ENCODE peak calls at places on chromosomes 6 and 20, in nine cellular contexts. A is OCI-LY7, Q is left ventricle myocardium inferior, L is A549, Z is lower lobe of right lung, V is fibroblast of lung, S is AG04449, C is hepatocyte, D is tibial nerve. X is an unnamed sample.
A peak's percentile ranks its signal among the peaks of the same experiment; 100 is the strongest.

GRCh38 chr6:149201068-149201655 is 116.3 kb upstream of the TAB2 start:
- DNase-seq in C (no peak), Z (no peak), V (no peak), A (no peak), Q (no peak), D (no peak), L (no peak), S (no peak), X (no peak)

GRCh38 chr20:63854069-63854765 is 7.1 kb upstream of the ABHD16B start:
- DNase-seq in C (no peak), V (peak; percentile 37), L (no peak), D (no peak), S (no peak), Q (no peak), A (no peak), Z (no peak), X (peak; percentile 72)

GRCh38 chr20:40860487-40860902 is 168.1 kb upstream of the TOP1 start:
- DNase-seq in D (no peak), C (peak; percentile 14), S (no peak), A (no peak), Q (no peak), L (no peak), V (peak; percentile 86), Z (no peak), X (no peak)

GRCh38 chr20:24677626-24678328 is 208.3 kb downstream of the SYNDIG1 start:
- DNase-seq in L (no peak), Q (no peak), A (no peak), D (no peak), C (peak; percentile 19), Z (no peak), S (no peak), V (no peak), X (no peak)

GRCh38 chr6:4801491-4802118 is 25.4 kb downstream of the CDYL start:
- DNase-seq in D (no peak), A (no peak), V (no peak), S (no peak), L (no peak), Q (no peak), C (no peak), Z (no peak), X (peak; percentile 81)

GRCh38 chr6:37783025-37783825 is 36.3 kb upstream of the ZFAND3 start:
- DNase-seq in S (no peak), L (no peak), C (peak; percentile 35), V (peak; percentile 41), Q (peak; percentile 22), A (no peak), D (no peak), Z (no peak), X (no peak)

GRCh38 chr6:47759364-47759763 is 22.5 kb upstream of the OPN5 start:
- DNase-seq in C (no peak), L (no peak), V (peak; percentile 40), Z (no peak), D (no peak), A (no peak), Q (no peak), S (no peak), X (no peak)

GRCh38 chr6:56897789-56898509 is 57.0 kb upstream of the BEND6 start:
- DNase-seq in S (no peak), Z (no peak), C (peak; percentile 40), Q (no peak), V (no peak), L (no peak), A (no peak), D (no peak), X (no peak)

GRCh38 chr6:131867744-131868143 is 59.9 kb downstream of the ENPP1 start:
- DNase-seq in C (no peak), Q (no peak), A (no peak), Z (no peak), D (no peak), S (no peak), L (no peak), V (peak; percentile 82), X (no peak)

GRCh38 chr6:34459899-34460593 is 5.8 kb upstream of the PACSIN1 start:
- DNase-seq in D (peak; percentile 48), Q (no peak), C (peak; percentile 75), S (no peak), Z (no peak), A (peak; percentile 81), L (peak; percentile 62), V (peak; percentile 33), X (peak; percentile 78)

GRCh38 chr6:14082287-14082686 is 35.3 kb upstream of the CD83 start:
- DNase-seq in C (no peak), V (no peak), D (no peak), S (no peak), L (no peak), Q (no peak), A (no peak), Z (no peak), X (no peak)

GRCh38 chr20:57947421-57948176 is 237.8 kb upstream of the PMEPA1 start:
- DNase-seq in C (no peak), Z (no peak), V (peak; percentile 92), D (no peak), Q (peak; percentile 34), L (no peak), S (peak; percentile 52), A (no peak), X (no peak)

GRCh38 chr20:50819344-50819743 is 24.5 kb downstream of the BCAS4 start:
- DNase-seq in C (no peak), L (no peak), A (peak; percentile 82), Q (no peak), D (no peak), S (no peak), V (no peak), Z (no peak), X (peak; percentile 89)

GRCh38 chr6:162750776-162751175 is 23.0 kb downstream of the PACRG start:
- DNase-seq in S (no peak), C (peak; percentile 6), A (no peak), L (peak; percentile 61), V (peak; percentile 77), Q (no peak), Z (no peak), D (no peak), X (no peak)

GRCh38 chr6:63584566-63584965 is 12.3 kb downstream of the LOC128125822 start:
- DNase-seq in D (no peak), Q (no peak), S (no peak), V (no peak), Z (no peak), L (no peak), C (no peak), A (no peak), X (no peak)

DNA sequence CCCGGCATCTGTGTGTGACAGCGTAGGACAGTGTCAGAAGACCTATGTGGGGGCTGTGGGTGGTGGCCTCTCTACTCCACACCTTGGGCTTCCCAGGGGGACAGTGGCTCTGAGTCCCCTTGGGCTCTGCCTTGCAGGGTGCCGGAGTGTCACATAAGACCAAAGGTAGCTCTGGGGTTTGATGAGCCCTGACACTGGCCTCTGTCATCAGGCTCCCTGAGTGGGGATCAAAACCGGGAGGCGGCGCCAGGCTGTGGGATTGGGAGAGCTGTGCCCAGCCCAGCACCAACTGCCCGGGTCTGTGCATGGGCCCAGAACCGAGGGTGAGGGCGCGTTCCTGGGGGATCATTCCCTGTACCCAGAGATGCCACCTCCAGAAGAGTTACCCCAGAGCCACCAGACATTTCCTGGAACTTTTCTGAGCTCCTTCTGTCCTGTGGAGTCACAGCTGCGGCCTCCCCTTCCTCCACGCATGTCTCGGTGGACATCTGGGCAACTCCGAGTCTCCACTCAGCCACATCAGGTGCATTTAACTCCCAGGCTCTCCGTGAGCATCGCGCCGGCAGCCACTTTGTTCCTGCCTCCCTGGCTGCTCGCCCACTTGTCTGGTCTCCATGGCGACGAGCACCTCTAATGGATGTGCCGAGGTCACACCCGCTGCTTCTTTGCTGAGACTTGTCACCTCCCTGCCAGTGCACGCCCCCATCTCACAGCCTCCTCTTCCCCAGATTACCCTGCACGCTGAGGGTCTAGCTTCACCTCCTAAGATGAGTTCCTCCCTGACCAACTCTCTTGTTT is 94.7 kb downstream of the TMEM242 start:
- DNase-seq in Z (no peak), A (no peak), L (no peak), V (no peak), D (no peak), C (no peak), S (no peak), Q (no peak), X (no peak)
- TF ChIP-seq CTCF in Z (no peak), A (no peak), L (no peak), V (no peak), D (no peak), C (no peak), S (no peak), Q (no peak), X (no peak)

GRCh38 chr6:40962241-40962640 is 76.8 kb downstream of the UNC5CL start:
- DNase-seq in C (no peak), S (no peak), Q (no peak), L (peak; percentile 73), D (no peak), V (peak; percentile 98), Z (no peak), A (no peak), X (peak; percentile 64)
- H3K4me3 ChIP-seq in C (no peak overlapping the region), S (no peak overlapping the region), Q (no peak overlapping the region), L (no peak overlapping the region), D (no peak overlapping the region), V (no peak overlapping the region), Z (no peak overlapping the region), A (no peak overlapping the region), X (no peak overlapping the region)

DNA sequence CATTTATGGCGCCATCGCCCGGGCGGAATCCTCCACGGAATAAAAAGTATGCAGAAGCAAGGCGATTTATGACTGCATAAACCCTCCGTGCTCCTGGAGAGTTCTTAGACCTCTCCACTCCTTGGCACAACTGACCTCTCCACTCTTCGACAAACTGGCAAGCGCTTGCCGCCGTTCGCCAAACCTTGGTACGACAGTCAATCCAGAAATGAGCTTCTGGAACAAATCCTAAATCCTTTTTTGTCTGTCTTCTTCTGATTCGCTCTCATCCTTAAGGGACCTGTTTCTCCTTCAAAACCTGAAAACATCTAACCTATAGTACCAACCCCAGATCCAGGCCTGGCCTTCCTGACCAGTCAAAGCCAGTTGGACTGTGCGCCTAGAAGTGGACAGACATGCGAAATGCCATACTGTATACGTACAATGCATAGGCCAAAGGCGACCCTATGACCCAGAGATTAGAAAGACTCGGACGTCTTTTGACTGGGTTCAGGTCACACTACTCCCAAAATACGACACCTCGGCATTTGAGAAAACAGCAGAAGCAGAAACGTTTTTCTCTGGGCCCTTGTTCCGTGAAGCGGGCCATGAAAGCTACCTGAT is 59.4 kb downstream of the TRIM27 start:
- DNase-seq in C (no peak), S (no peak), Z (no peak), Q (no peak), V (no peak), L (no peak), D (no peak), A (no peak), X (no peak)
- TF ChIP-seq CTCF in C (peak; percentile 35), S (no peak), Z (no peak), Q (no peak), V (peak; percentile 30), L (peak; percentile 46), D (no peak), A (no peak), X (no peak)

DNA sequence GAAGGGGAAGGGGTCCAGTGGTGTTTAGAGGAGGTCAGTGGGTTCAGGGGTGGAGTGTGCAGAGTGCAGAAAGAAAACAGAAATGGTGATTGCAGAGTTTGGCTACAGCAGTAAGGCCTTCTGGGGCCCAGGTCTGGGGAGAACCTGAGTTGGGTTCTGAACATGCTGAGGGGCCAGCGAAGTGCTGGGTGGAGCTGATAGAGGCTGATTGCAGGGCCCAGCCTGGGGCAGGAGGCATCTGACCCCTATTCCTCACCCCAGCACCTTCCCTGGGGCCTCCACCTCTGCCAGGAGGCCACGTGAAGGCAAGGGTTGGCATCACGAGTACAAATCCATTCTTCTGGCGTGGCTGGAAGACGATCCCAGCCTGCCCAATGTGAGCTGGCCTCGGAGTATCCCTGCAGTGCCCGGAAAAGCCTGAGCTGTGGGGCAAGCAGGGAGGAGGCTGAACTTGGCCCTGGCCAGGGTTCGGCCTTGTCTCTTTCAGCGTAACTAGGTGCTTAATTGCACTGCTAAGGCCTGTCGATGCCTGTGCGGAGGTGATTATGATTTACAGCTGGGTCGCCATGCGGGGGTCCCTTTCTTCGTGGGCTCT is 35.4 kb downstream of the VSTM2L start:
- DNase-seq in V (no peak), C (no peak), A (no peak), Q (no peak), D (no peak), L (no peak), S (no peak), Z (no peak), X (no peak)
- H3K4me3 ChIP-seq in V (no peak overlapping the region), C (no peak overlapping the region), A (no peak overlapping the region), Q (no peak overlapping the region), D (no peak overlapping the region), L (no peak overlapping the region), S (no peak overlapping the region), Z (no peak overlapping the region), X (no peak overlapping the region)